ENCODE peak calls at places on chromosomes 7 and 10, in six cellular contexts. One of them, this sample, is unnamed. For H3K4me1, H3K27me3 and H3K36me3, the result is how much of the 10 kb centered on the place peaks cover.

GRCh38 chr7:64999165-65000004 is 7.1 kb downstream of the ERV3-1 start:
- DNase-seq in uterus: no peak
- DNase-seq in neural progenitor cell: no peak
- DNase-seq in CD8-positive, alpha-beta T cell: no peak
- DNase-seq in neuronal stem cell: no peak
- DNase-seq in osteoblast: no peak
- DNase-seq in this sample: no peak

GRCh38 chr10:93667795-93668194 is 34.6 kb downstream of the FRA10AC1 start:
- DNase-seq in uterus: no peak
- DNase-seq in neural progenitor cell: no peak
- DNase-seq in CD8-positive, alpha-beta T cell: no peak
- DNase-seq in neuronal stem cell: no peak
- DNase-seq in osteoblast: no peak
- DNase-seq in this sample: no peak

GRCh38 chr7:43438897-43439479 is 143.9 kb upstream of the STK17A start:
- DNase-seq in uterus: no peak
- DNase-seq in neural progenitor cell: no peak
- DNase-seq in CD8-positive, alpha-beta T cell: no peak
- DNase-seq in neuronal stem cell: no peak
- DNase-seq in osteoblast: no peak
- DNase-seq in this sample: no peak

GRCh38 chr7:156475666-156476065 is 164.9 kb upstream of the RNF32 start:
- DNase-seq in uterus: no peak
- DNase-seq in neural progenitor cell: peak
- DNase-seq in CD8-positive, alpha-beta T cell: no peak
- DNase-seq in neuronal stem cell: peak
- DNase-seq in osteoblast: no peak
- DNase-seq in this sample: no peak

GRCh38 chr7:517848-518629 is 1.6 kb downstream of the PDGFA start:
- DNase-seq in uterus: peak
- DNase-seq in neural progenitor cell: peak
- DNase-seq in CD8-positive, alpha-beta T cell: peak
- DNase-seq in neuronal stem cell: peak
- DNase-seq in osteoblast: peak
- DNase-seq in this sample: no peak

GRCh38 chr7:99459087-99459486 is 6.9 kb downstream of the ATP5MF start:
- DNase-seq in uterus: no peak
- DNase-seq in neural progenitor cell: peak
- DNase-seq in CD8-positive, alpha-beta T cell: no peak
- DNase-seq in neuronal stem cell: no peak
- DNase-seq in osteoblast: peak
- DNase-seq in this sample: no peak

GRCh38 chr7:745431-745980 is 18.4 kb upstream of the PRKAR1B start:
- DNase-seq in uterus: no peak
- DNase-seq in neural progenitor cell: no peak
- DNase-seq in CD8-positive, alpha-beta T cell: no peak
- DNase-seq in neuronal stem cell: no peak
- DNase-seq in osteoblast: peak
- DNase-seq in this sample: no peak

GRCh38 chr7:26620352-26620751 is 244.0 kb downstream of the SKAP2 start:
- DNase-seq in uterus: no peak
- DNase-seq in neural progenitor cell: peak
- DNase-seq in CD8-positive, alpha-beta T cell: no peak
- DNase-seq in neuronal stem cell: no peak
- DNase-seq in osteoblast: no peak
- DNase-seq in this sample: peak

GRCh38 chr10:125742465-125742864 is 23.0 kb downstream of the EDRF1 start:
- DNase-seq in uterus: no peak
- DNase-seq in neural progenitor cell: no peak
- DNase-seq in CD8-positive, alpha-beta T cell: no peak
- DNase-seq in neuronal stem cell: no peak
- DNase-seq in osteoblast: no peak
- DNase-seq in this sample: no peak

GRCh38 chr10:97853006-97853405 is 3.4 kb downstream of the GOLGA7B start:
- DNase-seq in uterus: no peak
- DNase-seq in neural progenitor cell: no peak
- DNase-seq in CD8-positive, alpha-beta T cell: no peak
- DNase-seq in neuronal stem cell: no peak
- DNase-seq in osteoblast: peak
- DNase-seq in this sample: no peak

GRCh38 chr7:34675749-34676374 is 17.8 kb downstream of the NPSR1 start:
- DNase-seq in uterus: no peak
- DNase-seq in neural progenitor cell: peak
- DNase-seq in CD8-positive, alpha-beta T cell: no peak
- DNase-seq in neuronal stem cell: peak
- DNase-seq in osteoblast: no peak
- DNase-seq in this sample: no peak

GRCh38 chr10:42304341-42304740 is 334.0 kb downstream of the ZNF33B start:
- DNase-seq in uterus: no peak
- DNase-seq in neural progenitor cell: no peak
- DNase-seq in CD8-positive, alpha-beta T cell: no peak
- DNase-seq in neuronal stem cell: peak
- DNase-seq in osteoblast: no peak
- DNase-seq in this sample: no peak

GRCh38 chr7:44978511-44979366 is at the start of gene MYO1G:
- DNase-seq in uterus: no peak
- DNase-seq in neural progenitor cell: no peak
- DNase-seq in CD8-positive, alpha-beta T cell: peak
- DNase-seq in neuronal stem cell: no peak
- DNase-seq in osteoblast: no peak
- DNase-seq in this sample: no peak

GRCh38 chr7:40887099-40887498 is 752.3 kb downstream of the SUGCT start:
- DNase-seq in uterus: no peak
- DNase-seq in neural progenitor cell: no peak
- DNase-seq in CD8-positive, alpha-beta T cell: no peak
- DNase-seq in neuronal stem cell: no peak
- DNase-seq in osteoblast: peak
- DNase-seq in this sample: no peak

DNA sequence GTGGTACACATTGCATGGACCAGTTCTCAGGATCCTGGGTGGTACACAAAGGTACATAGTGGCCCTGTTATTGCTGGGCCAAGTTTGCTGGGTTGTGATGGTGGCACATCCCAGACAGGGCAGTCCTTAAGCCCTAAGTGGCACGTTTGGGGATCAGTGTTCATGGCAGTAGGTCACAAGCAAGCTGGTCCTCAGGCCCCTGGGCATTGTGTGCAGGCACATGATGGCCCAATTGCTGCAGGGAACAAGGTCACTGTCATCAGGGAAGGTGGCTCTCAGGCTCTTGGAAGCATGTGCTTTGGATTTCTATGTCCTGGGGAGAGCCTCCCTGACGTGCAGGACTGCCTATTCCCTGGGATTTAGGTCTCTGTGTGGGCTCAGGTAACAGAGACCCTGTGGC is 412.3 kb upstream of the LRRTM3 start:
- DNase-seq in uterus: no peak
- DNase-seq in neural progenitor cell: no peak
- DNase-seq in CD8-positive, alpha-beta T cell: no peak
- DNase-seq in neuronal stem cell: no peak
- DNase-seq in osteoblast: no peak
- DNase-seq in this sample: no peak
- H3K4me1 ChIP-seq in uterus: under half
- H3K4me1 ChIP-seq in neural progenitor cell: under half
- H3K4me1 ChIP-seq in CD8-positive, alpha-beta T cell: under half
- H3K4me1 ChIP-seq in neuronal stem cell: under half
- H3K4me1 ChIP-seq in osteoblast: under half
- H3K4me1 ChIP-seq in this sample: under half

GRCh38 chr7:150799741-150800575 is at the start of gene TMEM176B:
- DNase-seq in uterus: peak
- DNase-seq in neural progenitor cell: peak
- DNase-seq in CD8-positive, alpha-beta T cell: peak
- DNase-seq in neuronal stem cell: no peak
- DNase-seq in osteoblast: no peak
- DNase-seq in this sample: no peak
- H3K27me3 ChIP-seq in uterus: under half
- H3K27me3 ChIP-seq in neural progenitor cell: half or more
- H3K27me3 ChIP-seq in CD8-positive, alpha-beta T cell: under half
- H3K27me3 ChIP-seq in neuronal stem cell: under half
- H3K27me3 ChIP-seq in osteoblast: under half
- H3K27me3 ChIP-seq in this sample: under half

DNA sequence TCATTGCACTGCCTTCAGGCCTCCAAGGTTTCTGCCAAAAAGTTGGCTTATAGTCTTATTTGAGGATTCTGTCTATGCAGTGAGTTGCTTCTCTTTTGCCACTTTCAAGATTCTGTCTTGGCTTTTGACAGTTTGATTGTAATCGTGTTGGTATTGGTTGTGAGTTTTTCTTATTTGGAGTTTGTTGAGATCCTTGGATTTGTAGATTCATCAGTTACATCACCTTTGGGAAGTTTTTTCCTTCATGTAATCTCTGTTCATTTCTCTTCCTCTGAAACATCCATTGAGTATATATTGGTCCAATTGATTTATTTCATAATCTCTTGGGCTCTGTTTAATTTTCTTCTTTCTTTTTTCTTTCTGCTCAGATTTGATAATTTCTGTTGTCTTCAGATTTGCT is 59.8 kb downstream of the SEPTIN7 start:
- DNase-seq in uterus: no peak
- DNase-seq in neural progenitor cell: no peak
- DNase-seq in CD8-positive, alpha-beta T cell: no peak
- DNase-seq in neuronal stem cell: no peak
- DNase-seq in osteoblast: no peak
- DNase-seq in this sample: no peak
- H3K36me3 ChIP-seq in uterus: under half
- H3K36me3 ChIP-seq in neural progenitor cell: under half
- H3K36me3 ChIP-seq in CD8-positive, alpha-beta T cell: under half
- H3K36me3 ChIP-seq in neuronal stem cell: under half
- H3K36me3 ChIP-seq in osteoblast: under half
- H3K36me3 ChIP-seq in this sample: under half

GRCh38 chr7:129918922-129919321 is 33.8 kb downstream of the UBE2H start:
- DNase-seq in uterus: no peak
- DNase-seq in neural progenitor cell: no peak
- DNase-seq in CD8-positive, alpha-beta T cell: no peak
- DNase-seq in neuronal stem cell: no peak
- DNase-seq in osteoblast: no peak
- DNase-seq in this sample: no peak
- H3K4me1 ChIP-seq in uterus: under half
- H3K4me1 ChIP-seq in neural progenitor cell: under half
- H3K4me1 ChIP-seq in CD8-positive, alpha-beta T cell: under half
- H3K4me1 ChIP-seq in neuronal stem cell: under half
- H3K4me1 ChIP-seq in osteoblast: under half
- H3K4me1 ChIP-seq in this sample: under half

DNA sequence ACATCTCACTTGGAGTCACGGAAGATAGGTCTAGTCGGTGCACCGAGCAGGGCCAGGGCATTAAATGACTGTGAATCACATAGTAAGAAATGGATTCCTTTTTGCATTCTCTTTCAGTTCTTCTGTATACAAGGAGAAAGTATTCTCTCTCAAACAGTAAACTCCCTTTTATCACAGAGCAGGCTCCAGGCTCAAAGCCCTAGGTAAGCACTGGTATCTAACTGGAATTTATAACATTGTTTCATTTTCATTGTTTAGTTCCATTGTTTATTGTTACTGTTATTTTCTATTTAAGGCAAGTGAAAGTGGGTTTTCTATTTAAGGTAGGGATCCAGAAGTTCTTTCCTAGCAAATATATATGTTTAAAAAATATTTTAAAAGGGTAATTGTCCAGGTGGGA is 44.1 kb upstream of the CDK1 start:
- DNase-seq in uterus: no peak
- DNase-seq in neural progenitor cell: no peak
- DNase-seq in CD8-positive, alpha-beta T cell: no peak
- DNase-seq in neuronal stem cell: no peak
- DNase-seq in osteoblast: peak
- DNase-seq in this sample: no peak
- H3K27me3 ChIP-seq in uterus: under half
- H3K27me3 ChIP-seq in neural progenitor cell: half or more
- H3K27me3 ChIP-seq in CD8-positive, alpha-beta T cell: under half
- H3K27me3 ChIP-seq in neuronal stem cell: under half
- H3K27me3 ChIP-seq in osteoblast: half or more
- H3K27me3 ChIP-seq in this sample: under half

GRCh38 chr10:13632407-13632806 is 45.6 kb downstream of the PRPF18 start:
- DNase-seq in uterus: no peak
- DNase-seq in neural progenitor cell: no peak
- DNase-seq in CD8-positive, alpha-beta T cell: no peak
- DNase-seq in neuronal stem cell: no peak
- DNase-seq in osteoblast: no peak
- DNase-seq in this sample: no peak

GRCh38 chr10:13632879-13633437 is 46.2 kb downstream of the PRPF18 start:
- DNase-seq in uterus: no peak
- DNase-seq in neural progenitor cell: peak
- DNase-seq in CD8-positive, alpha-beta T cell: no peak
- DNase-seq in neuronal stem cell: no peak
- DNase-seq in osteoblast: no peak
- DNase-seq in this sample: no peak

GRCh38 chr10:13633689-13634088 is 46.9 kb downstream of the PRPF18 start:
- DNase-seq in uterus: peak
- DNase-seq in neural progenitor cell: peak
- DNase-seq in CD8-positive, alpha-beta T cell: no peak
- DNase-seq in neuronal stem cell: no peak
- DNase-seq in osteoblast: peak
- DNase-seq in this sample: no peak

GRCh38 chr10:13630231-13630630 is 43.5 kb downstream of the PRPF18 start:
- DNase-seq in uterus: no peak
- DNase-seq in neural progenitor cell: no peak
- DNase-seq in CD8-positive, alpha-beta T cell: no peak
- DNase-seq in neuronal stem cell: no peak
- DNase-seq in osteoblast: no peak
- DNase-seq in this sample: no peak

DNA sequence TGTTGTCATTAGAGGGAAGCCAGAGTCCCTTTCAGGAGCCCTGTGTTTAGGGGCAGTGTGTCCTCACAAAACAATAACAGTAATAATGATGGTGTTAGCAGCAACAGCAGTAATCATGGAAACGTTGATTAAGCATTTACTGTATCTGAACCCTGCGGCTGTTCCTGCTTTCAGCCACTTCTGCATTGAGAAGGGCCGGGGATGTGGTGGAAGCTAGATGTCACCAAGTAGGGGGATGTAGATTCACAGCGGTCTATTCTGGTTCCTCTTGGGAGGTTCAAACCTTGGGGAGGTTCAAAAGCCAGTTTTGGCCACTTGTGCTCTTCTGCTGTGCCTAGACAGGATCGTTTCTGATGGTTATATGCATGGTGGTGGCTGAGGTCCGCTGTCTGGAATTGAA is 44.8 kb downstream of the PRPF18 start:
- DNase-seq in uterus: no peak
- DNase-seq in neural progenitor cell: no peak
- DNase-seq in CD8-positive, alpha-beta T cell: no peak
- DNase-seq in neuronal stem cell: no peak
- DNase-seq in osteoblast: no peak
- DNase-seq in this sample: no peak
- H3K36me3 ChIP-seq in uterus: under half
- H3K36me3 ChIP-seq in neural progenitor cell: under half
- H3K36me3 ChIP-seq in CD8-positive, alpha-beta T cell: under half
- H3K36me3 ChIP-seq in neuronal stem cell: under half
- H3K36me3 ChIP-seq in osteoblast: under half
- H3K36me3 ChIP-seq in this sample: under half

GRCh38 chr10:91798736-91799579 is 732 bp downstream of the TNKS2 start:
- DNase-seq in uterus: no peak
- DNase-seq in neural progenitor cell: peak
- DNase-seq in CD8-positive, alpha-beta T cell: peak
- DNase-seq in neuronal stem cell: no peak
- DNase-seq in osteoblast: peak
- DNase-seq in this sample: no peak
- H3K4me1 ChIP-seq in uterus: under half
- H3K4me1 ChIP-seq in neural progenitor cell: under half
- H3K4me1 ChIP-seq in CD8-positive, alpha-beta T cell: under half
- H3K4me1 ChIP-seq in neuronal stem cell: under half
- H3K4me1 ChIP-seq in osteoblast: under half
- H3K4me1 ChIP-seq in this sample: under half

GRCh38 chr7:113159746-113160339 is 41.5 kb upstream of the SMIM30 start:
- DNase-seq in uterus: no peak
- DNase-seq in neural progenitor cell: peak
- DNase-seq in CD8-positive, alpha-beta T cell: no peak
- DNase-seq in neuronal stem cell: peak
- DNase-seq in osteoblast: peak
- DNase-seq in this sample: peak

GRCh38 chr7:113154128-113154527 is 35.8 kb upstream of the SMIM30 start:
- DNase-seq in uterus: no peak
- DNase-seq in neural progenitor cell: no peak
- DNase-seq in CD8-positive, alpha-beta T cell: no peak
- DNase-seq in neuronal stem cell: no peak
- DNase-seq in osteoblast: no peak
- DNase-seq in this sample: no peak
- H3K27me3 ChIP-seq in uterus: under half
- H3K27me3 ChIP-seq in neural progenitor cell: under half
- H3K27me3 ChIP-seq in CD8-positive, alpha-beta T cell: under half
- H3K27me3 ChIP-seq in neuronal stem cell: under half
- H3K27me3 ChIP-seq in osteoblast: under half
- H3K27me3 ChIP-seq in this sample: under half

This sample was measured in iPS DF 6.9.